ENCODE peak calls at places on chromosomes 13 and 19, in six cellular contexts. E is nephron progenitor cell; O is CD8-positive, alpha-beta T cell; F is progenitor cell of endocrine pancreas; B is cardiac fibroblast; R is BJ. M is an unnamed sample.

GRCh38 chr19:2507109-2507508 is 31.2 kb downstream of the GADD45B start:
- DNase-seq in E (no peak), O (no peak), F (peak; percentile 34), B (peak; percentile 69), R (no peak), M (no peak)

GRCh38 chr19:34962945-34963530 is 991 bp downstream of the ZNF792 start:
- DNase-seq in E (no peak), O (no peak), F (no peak), B (no peak), R (no peak), M (no peak)

GRCh38 chr19:5967994-5968430 is 9.9 kb downstream of the RANBP3 start:
- DNase-seq in E (peak; percentile 74), O (peak; percentile 46), F (peak; percentile 50), B (peak; percentile 92), R (no peak), M (peak; percentile 36)

GRCh38 chr19:1295169-1296012 is 9.7 kb downstream of the EFNA2 start:
- DNase-seq in E (peak; percentile 82), O (no peak), F (no peak), B (peak; percentile 32), R (no peak), M (no peak)

GRCh38 chr19:2478324-2478755 is 2.4 kb downstream of the GADD45B start:
- DNase-seq in E (peak; percentile 57), O (peak; percentile 41), F (no peak), B (peak; percentile 85), R (no peak), M (no peak)

GRCh38 chr13:21326155-21327030 is 132.7 kb downstream of the ZDHHC20 start:
- DNase-seq in E (peak; percentile 46), O (no peak), F (no peak), B (peak; percentile 48), R (peak; percentile 31), M (no peak)

GRCh38 chr19:38265213-38265861 is 964 bp downstream of the SPINT2 start:
- DNase-seq in E (no peak), O (no peak), F (no peak), B (no peak), R (no peak), M (no peak)

GRCh38 chr19:43439183-43440063 is 24.7 kb downstream of the TEX101 start:
- DNase-seq in E (no peak), O (peak; percentile 26), F (no peak), B (peak; percentile 46), R (peak; percentile 36), M (no peak)

GRCh38 chr13:29858667-29859066 is 8.2 kb upstream of the UBL3 start:
- DNase-seq in E (no peak), O (no peak), F (no peak), B (no peak), R (no peak), M (no peak)

GRCh38 chr13:98853791-98854191 is 101.3 kb upstream of the SLC15A1 start:
- DNase-seq in E (no peak), O (no peak), F (no peak), B (peak; percentile 37), R (peak; percentile 43), M (peak; percentile 68)

GRCh38 chr19:1237754-1238372 is at the start of gene CBARP:
- DNase-seq in E (peak; percentile 80), O (no peak), F (no peak), B (peak; percentile 56), R (no peak), M (no peak)

GRCh38 chr13:35596299-35596698 is 119.8 kb upstream of the MAB21L1 start:
- DNase-seq in E (no peak), O (no peak), F (no peak), B (no peak), R (no peak), M (no peak)

GRCh38 chr19:39342647-39343305 is 555 bp downstream of the SAMD4B start:
- DNase-seq in E (no peak), O (no peak), F (peak; percentile 17), B (peak; percentile 36), R (no peak), M (no peak)

GRCh38 chr13:87622921-87623320 is 48.2 kb upstream of the SLITRK5 start:
- DNase-seq in E (no peak), O (no peak), F (no peak), B (no peak), R (no peak), M (no peak)

GRCh38 chr13:82654851-82655517 is 1227.3 kb downstream of the SLITRK1 start:
- DNase-seq in E (no peak), O (no peak), F (no peak), B (peak; percentile 70), R (peak; percentile 12), M (no peak)

GRCh38 chr19:47227347-47228167 is 3.4 kb downstream of the BBC3 start:
- DNase-seq in E (peak; percentile 89), O (peak; percentile 26), F (peak; percentile 59), B (peak; percentile 98), R (peak; percentile 70), M (no peak)

GRCh38 chr13:45775401-45775963 is 73.4 kb downstream of the CBY2 start:
- DNase-seq in E (no peak), O (no peak), F (no peak), B (no peak), R (no peak), M (no peak)

GRCh38 chr19:43524922-43525835 is 1.8 kb downstream of the ETHE1 start:
- DNase-seq in E (peak; percentile 36), O (peak; percentile 21), F (no peak), B (peak; percentile 67), R (no peak), M (no peak)

GRCh38 chr13:45410466-45410865 is 7.7 kb downstream of the SLC25A30 start:
- DNase-seq in E (no peak), O (no peak), F (no peak), B (no peak), R (no peak), M (no peak)

GRCh38 chr13:21897140-21897539 is 226.3 kb downstream of the FGF9 start:
- DNase-seq in E (no peak), O (no peak), F (no peak), B (no peak), R (no peak), M (no peak)

GRCh38 chr19:43612374-43612773 is 486 bp downstream of the SRRM5 start:
- DNase-seq in E (no peak), O (no peak), F (no peak), B (no peak), R (no peak), M (no peak)

GRCh38 chr13:86946734-86947133 is 724.4 kb upstream of the SLITRK5 start:
- DNase-seq in E (no peak), O (no peak), F (no peak), B (no peak), R (no peak), M (no peak)

GRCh38 chr13:46168341-46168740 is 13.6 kb downstream of the LCP1 start:
- DNase-seq in E (peak; percentile 10), O (no peak), F (no peak), B (peak; percentile 14), R (no peak), M (no peak)

GRCh38 chr13:97407540-97407939 is 26.4 kb upstream of the RAP2A start:
- DNase-seq in E (no peak), O (no peak), F (no peak), B (no peak), R (no peak), M (no peak)

GRCh38 chr19:55228403-55229031 is at the start of gene TMEM86B:
- DNase-seq in E (no peak), O (no peak), F (no peak), B (no peak), R (no peak), M (no peak)

DNA sequence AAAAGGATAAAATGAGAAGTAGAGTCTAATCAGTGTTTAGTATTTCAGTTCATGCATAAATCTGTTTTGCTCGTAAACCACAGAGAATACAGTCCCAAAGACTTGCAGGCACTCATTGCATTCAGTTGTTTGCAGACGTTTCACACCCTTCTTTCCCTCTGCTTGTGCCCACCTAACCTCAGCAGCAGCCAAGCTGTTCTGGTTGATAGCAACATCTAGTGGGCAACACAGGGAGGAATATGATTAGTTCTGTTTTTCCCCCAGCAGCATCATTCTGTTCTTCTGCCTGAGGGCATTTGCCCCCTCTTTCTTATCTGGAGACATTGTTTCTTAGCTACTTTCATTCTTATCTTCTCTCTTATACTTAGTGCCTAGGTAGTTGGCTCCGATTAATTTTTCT is 135.6 kb downstream of the PAN3 start:
- DNase-seq in E (no peak), O (no peak), F (no peak), B (peak; percentile 3), R (no peak), M (no peak)
- TF ChIP-seq CTCF in E (no peak), O (no peak), F (no peak), B (no peak), R (peak; percentile 7), M (peak; percentile 13)

GRCh38 chr13:41061075-41061913 is at the start of gene WBP4:
- DNase-seq in E (peak; percentile 86), O (peak; percentile 79), F (peak; percentile 90), B (peak; percentile 97), R (peak; percentile 55), M (peak; percentile 83)
- TF ChIP-seq CTCF in E (no peak), O (no peak), F (no peak), B (peak; percentile 21), R (peak; percentile 43), M (no peak)

GRCh38 chr19:13163609-13164364 is 13.6 kb downstream of the IER2 start:
- DNase-seq in E (peak; percentile 82), O (peak; percentile 28), F (peak; percentile 59), B (peak; percentile 95), R (peak; percentile 59), M (no peak)

GRCh38 chr19:13164370-13165090 is 14.3 kb downstream of the IER2 start:
- DNase-seq in E (peak; percentile 82), O (peak; percentile 24), F (peak; percentile 70), B (peak; percentile 96), R (no peak), M (no peak)

GRCh38 chr19:13165091-13165997 is 15.1 kb downstream of the IER2 start:
- DNase-seq in E (no peak), O (no peak), F (no peak), B (peak; percentile 51), R (no peak), M (no peak)

GRCh38 chr19:13160557-13160956 is 10.3 kb downstream of the IER2 start:
- DNase-seq in E (no peak), O (no peak), F (no peak), B (peak; percentile 39), R (no peak), M (no peak)

DNA sequence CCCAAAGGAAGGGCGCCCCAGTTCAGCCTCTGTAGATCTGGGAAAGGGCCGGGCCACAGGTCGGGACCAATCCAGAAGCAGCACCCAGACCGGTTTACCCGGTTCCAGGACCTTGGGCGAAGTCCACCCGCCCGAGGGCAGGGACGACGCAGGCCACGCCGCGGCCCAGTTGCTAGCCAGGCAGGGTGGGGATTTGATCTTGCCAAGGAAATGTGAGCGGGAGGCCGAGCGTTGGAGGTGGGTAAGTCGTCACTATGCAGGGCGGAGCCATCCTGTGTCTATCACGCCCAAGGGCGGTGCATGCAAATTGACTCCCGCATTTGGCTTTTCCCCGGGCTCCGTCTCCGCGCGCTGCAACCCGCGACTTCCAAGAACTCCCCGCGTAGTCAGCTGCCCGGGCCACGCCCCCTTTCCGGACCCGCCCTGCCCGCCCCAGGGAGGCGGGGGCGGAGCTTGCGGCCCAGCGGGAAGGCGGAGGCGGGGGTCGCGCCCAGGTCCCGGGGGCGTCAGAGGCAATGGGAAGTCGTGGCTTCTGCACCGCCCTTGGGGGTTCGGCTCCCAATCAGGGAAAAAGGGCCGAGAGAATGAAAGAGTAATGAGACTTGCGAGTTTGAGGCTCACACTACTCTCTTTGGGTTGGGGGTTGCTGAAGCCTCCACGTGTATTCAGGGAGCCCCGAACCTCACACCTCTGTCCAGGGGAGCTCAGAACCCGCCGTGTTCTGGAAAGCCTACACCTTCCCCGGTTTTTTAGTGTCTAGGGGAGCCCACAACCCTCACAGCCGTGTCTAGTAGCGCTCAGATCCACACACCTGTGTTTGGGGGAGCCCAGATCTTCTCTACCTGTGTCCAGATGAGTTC is 12.8 kb downstream of the IER2 start:
- DNase-seq in E (peak; percentile 95), O (peak; percentile 73), F (peak; percentile 88), B (peak; percentile 99), R (peak; percentile 93), M (peak; percentile 93)
- TF ChIP-seq CTCF in E (no peak), O (no peak), F (no peak), B (no peak), R (no peak), M (no peak)

GRCh38 chr13:59672445-59672844 is 491.3 kb downstream of the DIAPH3 start:
- DNase-seq in E (no peak), O (no peak), F (no peak), B (no peak), R (no peak), M (no peak)
- TF ChIP-seq CTCF in E (no peak), O (no peak), F (no peak), B (no peak), R (no peak), M (no peak)